ENCODE peak calls at places on chromosomes 2 and 18, in five cellular contexts. G is right lobe of liver; B is right cardiac atrium; P is activated CD8-positive, alpha-beta T cell treated with anti-CD3 and anti-CD28 coated beads for 36 hours; U is upper lobe of right lung. A is an unnamed sample.

GRCh38 chr2:84687498-84688149 is 171.3 kb downstream of the DNAH6 start:
- ATAC-seq in G (peak), B (no peak), P (no peak), U (no peak), A (no peak)

GRCh38 chr18:38369772-38370690 is 804.4 kb upstream of the CELF4 start:
- ATAC-seq in G (no peak), B (no peak), P (no peak), U (peak), A (no peak)

GRCh38 chr2:218859556-218859993 is at the start of gene WNT6:
- ATAC-seq in G (no peak), B (no peak), P (no peak), U (peak), A (peak)

GRCh38 chr18:57475408-57475807 is 40.2 kb downstream of the ONECUT2 start:
- ATAC-seq in G (no peak), B (no peak), P (no peak), U (no peak), A (no peak)

GRCh38 chr2:219205165-219205538 is 1.4 kb upstream of the ZFAND2B start:
- ATAC-seq in G (no peak), B (no peak), P (no peak), U (no peak), A (no peak)

GRCh38 chr2:235027558-235028214 is 75.9 kb downstream of the SH3BP4 start:
- ATAC-seq in G (peak), B (no peak), P (no peak), U (no peak), A (no peak)

GRCh38 chr2:144596074-144596871 is 76.4 kb upstream of the ZEB2 start:
- ATAC-seq in G (peak), B (peak), P (peak), U (peak), A (peak)

GRCh38 chr2:46039543-46040303 is 257.5 kb upstream of the EPAS1 start:
- ATAC-seq in G (no peak), B (no peak), P (no peak), U (no peak), A (no peak)

GRCh38 chr18:32909798-32910561 is 137.2 kb upstream of the KLHL14 start:
- ATAC-seq in G (no peak), B (no peak), P (no peak), U (no peak), A (no peak)

GRCh38 chr2:57876313-57876712 is 170.3 kb upstream of the VRK2 start:
- ATAC-seq in G (no peak), B (no peak), P (no peak), U (no peak), A (no peak)

GRCh38 chr2:226837787-226838603 is 2.1 kb downstream of the RHBDD1 start:
- ATAC-seq in G (no peak), B (no peak), P (no peak), U (no peak), A (no peak)

GRCh38 chr2:37800176-37800835 is 124.8 kb upstream of the RMDN2 start:
- ATAC-seq in G (no peak), B (no peak), P (no peak), U (no peak), A (no peak)

GRCh38 chr2:236558999-236559978 is 10.3 kb upstream of the ACKR3 start:
- ATAC-seq in G (no peak), B (no peak), P (peak), U (no peak), A (peak)

GRCh38 chr18:63301458-63301857 is 18.1 kb downstream of the BCL2 start:
- ATAC-seq in G (peak), B (no peak), P (peak), U (peak), A (peak)

GRCh38 chr18:56246912-56247311 is 391.5 kb downstream of the TXNL1 start:
- ATAC-seq in G (no peak), B (no peak), P (no peak), U (no peak), A (no peak)

GRCh38 chr2:12120281-12121150 is 374.1 kb downstream of the LPIN1 start:
- ATAC-seq in G (no peak), B (no peak), P (peak), U (no peak), A (no peak)

GRCh38 chr2:168438553-168438952 is 17.5 kb upstream of the CERS6 start:
- ATAC-seq in G (no peak), B (no peak), P (no peak), U (no peak), A (no peak)

GRCh38 chr2:99299580-99299979 is 1.4 kb downstream of the LYG1 start:
- ATAC-seq in G (no peak), B (no peak), P (no peak), U (no peak), A (no peak)